ENCODE peak calls at places on chromosomes 3 and 15, in five cellular contexts. T is Right ventricle myocardium superior; I is amniotic stem cell; K is germinal center; B is activated T-helper 2 cell treated with anti-CD3 and anti-CD28 coated beads, Interferon-gamma antibody, Interleukin-2, Interleukin-4, amounts not matched to agents 10 μg/mL and 5 μg/mL and 100 μg/mL, durations not matched to agents 14 hours and 24 hours and 36 hours. L is an unnamed sample.

GRCh38 chr3:24401090-24401810 is 93.4 kb downstream of the THRB start:
- DNase-seq in T (no peak), I (no peak), K (no peak), B (no peak), L (no peak)

GRCh38 chr3:195895900-195896360 is 12.4 kb downstream of the TNK2 start:
- DNase-seq in T (peak; percentile 85), I (no peak), K (peak; percentile 89), B (peak; percentile 65), L (peak; percentile 72)

GRCh38 chr15:94234300-94234699 is 2.9 kb downstream of the MCTP2 start:
- DNase-seq in T (no peak), I (no peak), K (no peak), B (no peak), L (no peak)

GRCh38 chr3:194852836-194853508 is 167.3 kb downstream of the FAM43A start:
- DNase-seq in T (no peak), I (no peak), K (no peak), B (no peak), L (no peak)

GRCh38 chr3:2968475-2968874 is 141.7 kb downstream of the IL5RA start:
- DNase-seq in T (no peak), I (no peak), K (no peak), B (no peak), L (no peak)

GRCh38 chr3:194707176-194707575 is 21.5 kb downstream of the FAM43A start:
- DNase-seq in T (no peak), I (no peak), K (no peak), B (no peak), L (no peak)

GRCh38 chr15:67184208-67184925 is 70.1 kb downstream of the AAGAB start:
- DNase-seq in T (no peak), I (no peak), K (no peak), B (no peak), L (no peak)

GRCh38 chr15:52394020-52394608 is 98.5 kb upstream of the MYO5C start:
- DNase-seq in T (no peak), I (no peak), K (no peak), B (no peak), L (no peak)

GRCh38 chr3:70990723-70991122 is 592.8 kb downstream of the FOXP1 start:
- DNase-seq in T (no peak), I (no peak), K (no peak), B (no peak), L (no peak)

GRCh38 chr15:39548561-39548960 is 32.3 kb upstream of the THBS1 start:
- DNase-seq in T (no peak), I (no peak), K (no peak), B (no peak), L (no peak)

L was measured in GM06990.